ENCODE peak calls at places on chromosomes 5 and 9, in five cellular contexts. E is suprapubic skin; Z is fibroblast of the aortic adventitia; V is CD8-positive, alpha-beta T cell; B is fibroblast of pulmonary artery. N is an unnamed sample.

GRCh38 chr9:32986971-32987370 is 14.5 kb downstream of the APTX start:
- DNase-seq in E (no peak), Z (no peak), V (no peak), B (no peak), N (peak)

GRCh38 chr9:99748251-99748650 is 73.4 kb upstream of the NR4A3 start:
- DNase-seq in E (no peak), Z (no peak), V (no peak), B (no peak), N (peak)

GRCh38 chr9:16236326-16236725 is 634.1 kb downstream of the BNC2 start:
- DNase-seq in E (no peak), Z (peak), V (no peak), B (peak), N (peak)

GRCh38 chr9:113222482-113222841 is 1.1 kb downstream of the SLC31A1 start:
- DNase-seq in E (no peak), Z (peak), V (no peak), B (peak), N (peak)

GRCh38 chr9:26746357-26747072 is 146.1 kb downstream of the CAAP1 start:
- DNase-seq in E (no peak), Z (peak), V (no peak), B (peak), N (peak)

GRCh38 chr9:131422241-131422792 is 28.4 kb downstream of the PRRC2B start:
- DNase-seq in E (no peak), Z (no peak), V (no peak), B (no peak), N (peak)

GRCh38 chr9:14111670-14112069 is 202.3 kb downstream of the NFIB start:
- DNase-seq in E (no peak), Z (peak), V (no peak), B (no peak), N (peak)

GRCh38 chr5:59873113-59873512 is 20.4 kb downstream of the PDE4D start:
- DNase-seq in E (no peak), Z (peak), V (no peak), B (peak), N (peak)

GRCh38 chr5:124370601-124371000 is 375.8 kb downstream of the ZNF608 start:
- DNase-seq in E (no peak), Z (no peak), V (no peak), B (no peak), N (no peak)

GRCh38 chr9:33878691-33879366 is 61.9 kb downstream of the UBE2R2 start:
- DNase-seq in E (no peak), Z (no peak), V (no peak), B (no peak), N (no peak)

GRCh38 chr5:7805379-7805778 is 45.6 kb downstream of the CFAP90 start:
- DNase-seq in E (no peak), Z (no peak), V (no peak), B (peak), N (peak)

GRCh38 chr9:131984564-131984963 is 95.1 kb downstream of the MED27 start:
- DNase-seq in E (no peak), Z (no peak), V (no peak), B (no peak), N (peak)

GRCh38 chr9:129170229-129170628 is 7.8 kb downstream of the IER5L start:
- DNase-seq in E (no peak), Z (peak), V (no peak), B (peak), N (peak)

GRCh38 chr5:145960848-145961600 is 24.6 kb downstream of the SH3RF2 start:
- DNase-seq in E (no peak), Z (peak), V (no peak), B (no peak), N (no peak)

GRCh38 chr5:172778223-172778814 is 7.3 kb upstream of the DUSP1 start:
- DNase-seq in E (peak), Z (peak), V (no peak), B (peak), N (peak)

GRCh38 chr9:20684035-20684864 is at the start of gene FOCAD:
- DNase-seq in E (peak), Z (peak), V (peak), B (peak), N (peak)

GRCh38 chr5:149452007-149452664 is 73.0 kb upstream of the IL17B start:
- DNase-seq in E (no peak), Z (peak), V (no peak), B (peak), N (peak)

GRCh38 chr9:105275938-105276337 is 31.5 kb downstream of the SLC44A1 start:
- DNase-seq in E (no peak), Z (no peak), V (no peak), B (no peak), N (no peak)

GRCh38 chr9:127128341-127129072 is 6.1 kb upstream of the ANGPTL2 start:
- DNase-seq in E (peak), Z (peak), V (no peak), B (no peak), N (no peak)

GRCh38 chr9:134961331-134962064 is 43.8 kb upstream of the FCN1 start:
- DNase-seq in E (peak), Z (no peak), V (no peak), B (no peak), N (no peak)

GRCh38 chr9:127854169-127854833 is at the start of gene ENG:
- DNase-seq in E (peak), Z (peak), V (no peak), B (peak), N (peak)

GRCh38 chr5:164735334-164735733 is 1229.9 kb downstream of the MAT2B start:
- DNase-seq in E (no peak), Z (no peak), V (no peak), B (no peak), N (no peak)

GRCh38 chr5:34042302-34042701 is 711 bp downstream of the C1QTNF3 start:
- DNase-seq in E (no peak), Z (no peak), V (no peak), B (no peak), N (no peak)

GRCh38 chr9:34143116-34143515 is 16.6 kb upstream of the DCAF12 start:
- DNase-seq in E (no peak), Z (no peak), V (no peak), B (no peak), N (no peak)

GRCh38 chr9:132670359-132670815 is at the start of gene GTF3C4:
- DNase-seq in E (peak), Z (peak), V (peak), B (peak), N (peak)

GRCh38 chr5:83895860-83896259 is 175.2 kb upstream of the HAPLN1 start:
- DNase-seq in E (no peak), Z (peak), V (no peak), B (no peak), N (peak)

DNA sequence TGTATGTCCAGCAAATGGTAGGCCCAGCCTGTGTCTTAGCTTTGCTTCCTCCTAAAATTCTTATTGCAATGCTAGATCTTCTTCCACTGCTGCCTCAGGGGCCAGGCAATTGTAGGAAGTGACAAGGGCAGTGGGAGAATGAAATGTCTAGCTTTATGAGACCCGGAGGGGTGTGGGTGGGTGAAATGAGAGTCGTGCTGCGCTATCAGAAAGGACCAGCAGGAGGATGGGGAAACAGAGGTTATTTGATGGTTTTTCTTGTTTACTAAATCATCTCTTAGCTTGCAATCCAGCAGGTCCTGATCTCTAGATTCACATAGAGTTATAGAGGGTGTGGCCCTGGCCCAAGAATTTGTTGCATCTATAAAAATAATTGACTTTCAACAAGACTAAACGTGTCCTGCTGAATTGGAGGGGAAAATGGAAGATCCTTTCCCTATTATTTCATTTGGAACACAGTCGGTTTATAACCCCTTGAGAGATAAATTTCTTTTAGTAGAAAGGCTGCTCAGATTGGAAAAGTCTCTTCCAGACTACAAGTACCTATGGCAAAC is 43.6 kb downstream of the ZNF366 start:
- DNase-seq in E (no peak), Z (no peak), V (no peak), B (no peak), N (no peak)
- TF ChIP-seq CTCF in E (no peak), Z (peak), V (no peak), B (no peak), N (peak)

DNA sequence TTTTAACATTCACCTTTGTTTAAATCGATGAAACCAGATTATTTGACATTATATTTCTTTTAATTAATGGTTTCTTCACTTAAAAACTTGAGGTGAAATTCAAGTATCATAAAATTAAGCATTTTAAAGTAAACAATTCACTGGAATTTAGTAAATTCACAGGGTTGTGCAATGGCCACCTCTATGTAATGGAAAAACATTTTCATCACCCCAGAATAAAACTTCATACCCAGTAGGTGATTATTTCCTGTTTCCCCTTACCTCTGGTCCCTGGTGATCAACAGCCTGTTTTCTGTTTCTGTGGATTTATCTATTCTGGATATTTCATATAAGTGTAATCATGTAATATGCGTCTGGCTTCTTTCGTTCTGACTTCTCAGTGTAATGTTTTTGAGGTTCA is 27.2 kb downstream of the HSPA4 start:
- DNase-seq in E (no peak), Z (no peak), V (no peak), B (peak), N (peak)
- TF ChIP-seq CTCF in E (no peak), Z (no peak), V (no peak), B (no peak), N (no peak)

DNA sequence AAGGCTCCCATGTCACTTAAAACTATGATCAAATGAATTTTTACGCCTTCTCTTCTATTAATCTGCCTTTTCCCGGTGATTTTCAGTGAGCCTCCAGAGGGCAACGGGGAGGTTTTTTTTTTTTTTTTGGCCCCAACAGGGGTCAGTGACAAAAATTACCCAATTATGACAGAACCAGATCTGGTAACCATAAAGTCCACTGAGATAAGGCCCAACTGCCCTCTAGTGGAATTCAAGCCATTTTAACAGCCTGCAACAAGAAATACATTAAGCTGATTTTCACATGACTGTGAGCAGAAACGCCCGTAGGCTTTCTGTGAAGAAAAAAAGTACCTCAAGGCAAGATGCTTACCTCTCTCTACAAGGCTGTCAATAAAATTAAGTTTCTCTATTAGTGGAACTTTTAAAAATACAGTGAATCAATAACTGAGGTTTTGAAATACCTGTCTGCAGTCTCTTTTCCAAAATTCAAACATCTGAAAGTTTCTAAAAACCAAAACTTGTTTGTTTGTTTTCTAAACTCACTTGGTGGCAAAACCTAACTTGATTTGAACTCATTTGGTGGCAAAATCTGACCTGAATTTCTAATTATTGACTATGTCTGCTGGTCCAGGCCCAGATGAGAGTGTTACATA is 49.7 kb upstream of the FST start:
- DNase-seq in E (no peak), Z (peak), V (no peak), B (peak), N (peak)
- TF ChIP-seq CTCF in E (peak), Z (peak), V (no peak), B (peak), N (peak)

GRCh38 chr5:181121675-181122561 is 9.1 kb downstream of the OR2V1 start:
- DNase-seq in E (no peak), Z (no peak), V (no peak), B (no peak), N (no peak)
- TF ChIP-seq CTCF in E (no peak), Z (no peak), V (no peak), B (no peak), N (no peak)

DNA sequence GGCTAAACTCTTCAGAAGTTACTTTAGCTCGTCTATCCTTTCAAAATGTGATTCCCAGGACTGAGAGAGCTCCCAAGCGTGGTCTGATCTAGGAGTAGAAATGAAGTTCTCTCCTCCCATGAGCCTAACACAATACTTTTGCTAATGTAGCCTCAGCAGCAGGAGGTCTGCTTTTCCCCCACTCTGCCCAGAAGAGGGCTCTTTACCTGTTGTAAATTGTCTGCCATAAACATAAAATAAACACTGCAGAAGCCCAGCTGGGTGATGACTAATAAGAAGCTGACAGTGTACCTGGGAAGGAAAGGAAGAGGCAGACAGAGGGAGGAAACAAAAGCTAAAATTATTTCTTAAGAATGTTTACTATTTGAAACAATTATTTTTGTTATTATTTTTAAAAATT is 15.4 kb downstream of the SLC36A3 start:
- DNase-seq in E (no peak), Z (no peak), V (no peak), B (no peak), N (no peak)
- TF ChIP-seq CTCF in E (no peak), Z (no peak), V (no peak), B (no peak), N (peak)